ENCODE peak calls at places on chromosomes 6 and 20, in four cellular contexts. I is GM12865, R is cardiac fibroblast, J is progenitor cell of endocrine pancreas. N is an unnamed sample.
A peak's percentile ranks its signal among the peaks of the same experiment; 100 is the strongest.

GRCh38 chr6:30759575-30760239 is 15.4 kb upstream of the IER3 start:
- DNase-seq in R (peak; percentile 98), I (peak; percentile 42), J (no peak), N (no peak)

GRCh38 chr6:154343473-154344308 is 12.9 kb downstream of the IPCEF1 start:
- DNase-seq in J (no peak), I (no peak), R (peak; percentile 61), N (no peak)

GRCh38 chr6:154127638-154128037 is 88.6 kb downstream of the OPRM1 start:
- DNase-seq in J (no peak), R (no peak), I (no peak), N (no peak)

GRCh38 chr6:39193201-39193791 is 36.0 kb downstream of the KCNK5 start:
- DNase-seq in I (no peak), R (no peak), J (no peak), N (peak; percentile 77)

GRCh38 chr6:159695984-159696383 is 2.9 kb upstream of the SOD2 start:
- DNase-seq in I (no peak), R (peak; percentile 64), J (no peak), N (no peak)

GRCh38 chr20:36792422-36792821 is 18.9 kb upstream of the DSN1 start:
- DNase-seq in J (no peak), I (peak; percentile 70), R (peak; percentile 67), N (no peak)

GRCh38 chr6:20789162-20789561 is 254.9 kb downstream of the CDKAL1 start:
- DNase-seq in I (no peak), J (no peak), R (peak; percentile 39), N (no peak)

GRCh38 chr20:53226788-53227187 is 254.6 kb downstream of the TSHZ2 start:
- DNase-seq in R (no peak), J (no peak), I (peak; percentile 52), N (no peak)

GRCh38 chr20:43988451-43988850 is 73.8 kb downstream of the TOX2 start:
- DNase-seq in R (no peak), J (no peak), I (peak; percentile 53), N (no peak)

GRCh38 chr20:22922987-22923386 is 112.1 kb upstream of the SSTR4 start:
- DNase-seq in R (no peak), J (no peak), I (no peak), N (no peak)

GRCh38 chr20:50655325-50655880 is 35.9 kb downstream of the RIPOR3 start:
- DNase-seq in J (no peak), I (no peak), R (peak; percentile 86), N (no peak)

GRCh38 chr6:56804996-56805395 is 149.9 kb upstream of the BEND6 start:
- DNase-seq in J (no peak), R (peak; percentile 82), I (no peak), N (no peak)

GRCh38 chr20:7716286-7716972 is 223.8 kb downstream of the HAO1 start:
- DNase-seq in R (peak; percentile 50), J (no peak), I (no peak), N (no peak)

GRCh38 chr6:24719125-24719931 is at the start of gene C6orf62:
- DNase-seq in I (peak; percentile 62), J (no peak), R (peak; percentile 38), N (no peak)

GRCh38 chr6:128242765-128243403 is 277.5 kb downstream of the PTPRK start:
- DNase-seq in I (no peak), R (peak; percentile 47), J (no peak), N (no peak)

GRCh38 chr6:157853018-157853805 is 30.2 kb downstream of the SNX9 start:
- DNase-seq in I (no peak), R (peak; percentile 58), J (no peak), N (no peak)

GRCh38 chr20:33893314-33893713 is 82.2 kb downstream of the CHMP4B start:
- DNase-seq in J (no peak), I (no peak), R (peak; percentile 81), N (no peak)

GRCh38 chr20:4488407-4489339 is 233.0 kb upstream of the PRND start:
- DNase-seq in R (peak; percentile 77), J (no peak), I (no peak), N (no peak)

GRCh38 chr20:3843490-3843889 is 3.1 kb upstream of the MAVS start:
- DNase-seq in R (peak; percentile 83), J (no peak), I (no peak), N (no peak)

GRCh38 chr20:10683537-10683936 is 9.7 kb upstream of the JAG1 start:
- DNase-seq in R (no peak), J (no peak), I (no peak), N (no peak)

GRCh38 chr6:11500008-11500407 is 37.5 kb upstream of the TMEM170B start:
- DNase-seq in J (no peak), R (peak; percentile 91), I (no peak), N (no peak)

GRCh38 chr20:37223053-37223452 is 38.6 kb downstream of the GHRH start:
- DNase-seq in I (peak; percentile 31), J (no peak), R (peak; percentile 94), N (no peak)

GRCh38 chr6:55438217-55438616 is 110.9 kb downstream of the GFRAL start:
- DNase-seq in I (no peak), R (no peak), J (no peak), N (no peak)

GRCh38 chr6:19838442-19839236 is 1.5 kb downstream of the ID4 start:
- DNase-seq in R (peak; percentile 19), I (peak; percentile 35), J (peak; percentile 67), N (peak; percentile 37)

GRCh38 chr20:49913399-49914047 is 1.8 kb downstream of the SPATA2 start:
- DNase-seq in R (no peak), I (no peak), J (no peak), N (no peak)

GRCh38 chr6:17505767-17506280 is 94.3 kb upstream of the FAM8A1 start:
- DNase-seq in J (no peak), I (no peak), R (peak; percentile 30), N (no peak)

GRCh38 chr6:29510202-29510601 is 22.4 kb upstream of the MAS1L start:
- DNase-seq in R (no peak), J (no peak), I (no peak), N (no peak)

GRCh38 chr20:18304618-18305017 is 16.3 kb downstream of the ZNF133 start:
- DNase-seq in J (no peak), I (no peak), R (peak; percentile 5), N (no peak)
- TF ChIP-seq CTCF in J (peak; percentile 37), I (peak; percentile 13), R (peak; percentile 21), N (peak; percentile 54)

DNA sequence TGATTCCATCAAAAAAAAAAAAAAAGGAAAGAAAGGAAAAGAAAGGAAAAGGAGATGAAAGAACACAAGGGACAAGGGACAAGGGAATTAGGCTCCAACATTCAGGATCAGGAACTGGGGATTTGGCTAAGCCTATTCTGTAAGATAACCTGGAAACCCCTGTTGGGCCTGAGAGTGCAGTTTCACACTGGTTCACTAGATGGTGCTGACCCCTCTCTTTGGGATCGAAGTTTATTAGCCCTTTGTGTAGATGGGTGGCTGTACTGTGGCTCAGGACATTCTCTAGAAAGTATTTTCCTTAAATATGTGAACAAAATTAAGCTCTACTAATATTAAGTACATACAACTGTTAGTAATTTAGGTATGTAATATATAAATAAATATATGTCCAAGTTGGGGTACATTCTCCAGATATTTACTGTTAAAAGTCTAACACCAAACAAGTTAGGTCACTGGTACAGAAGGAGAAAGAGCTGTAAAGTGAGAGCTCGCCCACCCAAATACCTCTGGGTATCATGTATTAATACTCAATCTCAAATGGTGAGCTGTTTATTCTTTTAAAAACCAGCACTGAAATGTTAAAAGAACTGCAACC is 6.3 kb downstream of the OR2A4 start:
- DNase-seq in R (peak; percentile 80), I (peak; percentile 49), J (peak; percentile 49), N (peak; percentile 48)
- TF ChIP-seq CTCF in R (peak; percentile 91), I (peak; percentile 59), J (peak; percentile 85), N (peak; percentile 82)

GRCh38 chr6:101490857-101491256 is 97.3 kb downstream of the GRIK2 start:
- DNase-seq in R (no peak), I (no peak), J (no peak), N (no peak)
- TF ChIP-seq CTCF in R (no peak), I (no peak), J (no peak), N (no peak)

GRCh38 chr6:147468634-147469033 is 39.9 kb upstream of the SAMD5 start:
- DNase-seq in J (no peak), I (no peak), R (no peak), N (no peak)
- TF ChIP-seq CTCF in J (peak; percentile 29), I (no peak), R (no peak), N (no peak)

DNA sequence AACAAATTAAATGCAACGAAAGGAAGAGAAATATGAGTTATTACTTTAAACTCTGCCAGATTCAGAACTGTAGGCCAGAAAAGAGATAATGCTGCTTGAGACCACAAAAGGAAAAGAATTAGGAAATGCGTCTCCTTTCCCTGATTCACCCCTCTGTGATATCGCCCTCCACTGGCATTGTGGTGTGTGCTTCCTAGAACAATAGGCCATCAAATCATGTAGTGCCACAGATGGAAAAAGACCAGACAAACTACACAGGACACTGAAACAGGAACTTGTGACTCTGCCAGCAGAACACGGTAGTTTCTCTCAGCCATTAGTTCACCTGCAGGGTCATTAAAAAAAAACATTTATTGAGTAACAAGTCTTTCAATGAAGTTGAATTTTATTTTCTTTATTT is 14.8 kb upstream of the LAMA4 start:
- DNase-seq in J (no peak), R (peak; percentile 68), I (no peak), N (no peak)
- TF ChIP-seq CTCF in J (no peak), R (peak; percentile 63), I (no peak), N (no peak)

GRCh38 chr6:63923139-63923739 is 287.6 kb downstream of the PHF3 start:
- DNase-seq in I (peak; percentile 41), R (peak; percentile 59), J (no peak), N (no peak)
- TF ChIP-seq CTCF in I (peak; percentile 42), R (peak; percentile 52), J (peak; percentile 74), N (peak; percentile 82)

GRCh38 chr6:168242111-168242510 is 77.5 kb downstream of the DACT2 start:
- DNase-seq in R (no peak), J (no peak), I (no peak), N (no peak)
- TF ChIP-seq CTCF in R (no peak), J (no peak), I (no peak), N (no peak)